ENCODE peak calls at places on chromosomes 6 and 20, in nine cellular contexts. One of them, this sample, is unnamed.

GRCh38 chr20:25057234-25058050 is 497 bp downstream of the ACSS1 start:
- DNase-seq in CD4-positive, alpha-beta T cell: peak; percentile 63
- DNase-seq in osteoblast: peak; percentile 91
- DNase-seq in GM06990: peak; percentile 81
- DNase-seq in MM.1S: peak; percentile 76
- DNase-seq in brain microvascular endothelial cell: no peak
- DNase-seq in prostate gland: peak; percentile 69
- DNase-seq in psoas muscle: peak; percentile 85
- DNase-seq in fibroblast of the aortic adventitia: peak; percentile 24
- DNase-seq in this sample: no peak

GRCh38 chr6:157952751-157953479 is 28.7 kb upstream of the SYNJ2 start:
- DNase-seq in CD4-positive, alpha-beta T cell: no peak
- DNase-seq in osteoblast: no peak
- DNase-seq in GM06990: no peak
- DNase-seq in MM.1S: no peak
- DNase-seq in brain microvascular endothelial cell: no peak
- DNase-seq in prostate gland: no peak
- DNase-seq in psoas muscle: no peak
- DNase-seq in fibroblast of the aortic adventitia: no peak
- DNase-seq in this sample: no peak

GRCh38 chr20:35489717-35490116 is 34.3 kb downstream of the CEP250 start:
- DNase-seq in CD4-positive, alpha-beta T cell: no peak
- DNase-seq in osteoblast: no peak
- DNase-seq in GM06990: no peak
- DNase-seq in MM.1S: no peak
- DNase-seq in brain microvascular endothelial cell: no peak
- DNase-seq in prostate gland: no peak
- DNase-seq in psoas muscle: no peak
- DNase-seq in fibroblast of the aortic adventitia: no peak
- DNase-seq in this sample: no peak

GRCh38 chr6:137363805-137364138 is 130.4 kb downstream of the OLIG3 start:
- DNase-seq in CD4-positive, alpha-beta T cell: no peak
- DNase-seq in osteoblast: no peak
- DNase-seq in GM06990: no peak
- DNase-seq in MM.1S: peak; percentile 64
- DNase-seq in brain microvascular endothelial cell: peak; percentile 11
- DNase-seq in prostate gland: no peak
- DNase-seq in psoas muscle: no peak
- DNase-seq in fibroblast of the aortic adventitia: no peak
- DNase-seq in this sample: no peak

GRCh38 chr20:4195499-4195898 is 180.1 kb upstream of the RNF24 start:
- DNase-seq in CD4-positive, alpha-beta T cell: no peak
- DNase-seq in osteoblast: no peak
- DNase-seq in GM06990: no peak
- DNase-seq in MM.1S: no peak
- DNase-seq in brain microvascular endothelial cell: no peak
- DNase-seq in prostate gland: no peak
- DNase-seq in psoas muscle: no peak
- DNase-seq in fibroblast of the aortic adventitia: peak; percentile 14
- DNase-seq in this sample: no peak

GRCh38 chr20:47305667-47306066 is 50.8 kb downstream of the ZMYND8 start:
- DNase-seq in CD4-positive, alpha-beta T cell: no peak
- DNase-seq in osteoblast: no peak
- DNase-seq in GM06990: no peak
- DNase-seq in MM.1S: no peak
- DNase-seq in brain microvascular endothelial cell: no peak
- DNase-seq in prostate gland: no peak
- DNase-seq in psoas muscle: no peak
- DNase-seq in fibroblast of the aortic adventitia: no peak
- DNase-seq in this sample: no peak

GRCh38 chr6:155171747-155172191 is 92.0 kb upstream of the CLDN20 start:
- DNase-seq in CD4-positive, alpha-beta T cell: no peak
- DNase-seq in osteoblast: no peak
- DNase-seq in GM06990: no peak
- DNase-seq in MM.1S: no peak
- DNase-seq in brain microvascular endothelial cell: peak; percentile 38
- DNase-seq in prostate gland: no peak
- DNase-seq in psoas muscle: no peak
- DNase-seq in fibroblast of the aortic adventitia: peak; percentile 67
- DNase-seq in this sample: no peak

GRCh38 chr6:56995347-56995746 is 40.4 kb downstream of the BEND6 start:
- DNase-seq in CD4-positive, alpha-beta T cell: no peak
- DNase-seq in osteoblast: peak; percentile 34
- DNase-seq in GM06990: no peak
- DNase-seq in MM.1S: peak; percentile 14
- DNase-seq in brain microvascular endothelial cell: no peak
- DNase-seq in prostate gland: no peak
- DNase-seq in psoas muscle: no peak
- DNase-seq in fibroblast of the aortic adventitia: no peak
- DNase-seq in this sample: no peak

GRCh38 chr20:36310215-36310981 is 4.3 kb downstream of the DLGAP4 start:
- DNase-seq in CD4-positive, alpha-beta T cell: no peak
- DNase-seq in osteoblast: peak; percentile 89
- DNase-seq in GM06990: no peak
- DNase-seq in MM.1S: no peak
- DNase-seq in brain microvascular endothelial cell: no peak
- DNase-seq in prostate gland: no peak
- DNase-seq in psoas muscle: peak; percentile 20
- DNase-seq in fibroblast of the aortic adventitia: no peak
- DNase-seq in this sample: no peak

GRCh38 chr6:112214749-112215269 is 39.6 kb downstream of the LAMA4 start:
- DNase-seq in CD4-positive, alpha-beta T cell: no peak
- DNase-seq in osteoblast: no peak
- DNase-seq in GM06990: no peak
- DNase-seq in MM.1S: no peak
- DNase-seq in brain microvascular endothelial cell: no peak
- DNase-seq in prostate gland: no peak
- DNase-seq in psoas muscle: no peak
- DNase-seq in fibroblast of the aortic adventitia: peak; percentile 32
- DNase-seq in this sample: no peak

GRCh38 chr6:30260036-30260504 is 46.9 kb upstream of the TRIM26 start:
- DNase-seq in CD4-positive, alpha-beta T cell: peak; percentile 7
- DNase-seq in osteoblast: peak; percentile 18
- DNase-seq in GM06990: no peak
- DNase-seq in MM.1S: no peak
- DNase-seq in brain microvascular endothelial cell: no peak
- DNase-seq in prostate gland: peak; percentile 5
- DNase-seq in psoas muscle: no peak
- DNase-seq in fibroblast of the aortic adventitia: no peak
- DNase-seq in this sample: no peak

GRCh38 chr20:62586799-62587198 is 55.5 kb upstream of the SLCO4A1 start:
- DNase-seq in CD4-positive, alpha-beta T cell: no peak
- DNase-seq in osteoblast: no peak
- DNase-seq in GM06990: no peak
- DNase-seq in MM.1S: no peak
- DNase-seq in brain microvascular endothelial cell: no peak
- DNase-seq in prostate gland: no peak
- DNase-seq in psoas muscle: no peak
- DNase-seq in fibroblast of the aortic adventitia: no peak
- DNase-seq in this sample: no peak

GRCh38 chr20:46406986-46407670 is 713 bp upstream of the ELMO2 start:
- DNase-seq in CD4-positive, alpha-beta T cell: peak; percentile 72
- DNase-seq in osteoblast: peak; percentile 43
- DNase-seq in GM06990: peak; percentile 71
- DNase-seq in MM.1S: peak; percentile 71
- DNase-seq in brain microvascular endothelial cell: no peak
- DNase-seq in prostate gland: peak; percentile 83
- DNase-seq in psoas muscle: peak; percentile 87
- DNase-seq in fibroblast of the aortic adventitia: no peak
- DNase-seq in this sample: no peak

GRCh38 chr6:13769034-13769654 is 45.2 kb downstream of the MCUR1 start:
- DNase-seq in CD4-positive, alpha-beta T cell: no peak
- DNase-seq in osteoblast: peak; percentile 39
- DNase-seq in GM06990: no peak
- DNase-seq in MM.1S: no peak
- DNase-seq in brain microvascular endothelial cell: no peak
- DNase-seq in prostate gland: no peak
- DNase-seq in psoas muscle: no peak
- DNase-seq in fibroblast of the aortic adventitia: no peak
- DNase-seq in this sample: no peak

GRCh38 chr6:36716476-36717093 is 19.0 kb downstream of the RAB44 start:
- DNase-seq in CD4-positive, alpha-beta T cell: no peak
- DNase-seq in osteoblast: peak; percentile 54
- DNase-seq in GM06990: no peak
- DNase-seq in MM.1S: no peak
- DNase-seq in brain microvascular endothelial cell: no peak
- DNase-seq in prostate gland: no peak
- DNase-seq in psoas muscle: peak; percentile 14
- DNase-seq in fibroblast of the aortic adventitia: no peak
- DNase-seq in this sample: no peak

GRCh38 chr6:149445573-149445972 is 39.2 kb downstream of the ZC3H12D start:
- DNase-seq in CD4-positive, alpha-beta T cell: no peak
- DNase-seq in osteoblast: no peak
- DNase-seq in GM06990: no peak
- DNase-seq in MM.1S: no peak
- DNase-seq in brain microvascular endothelial cell: no peak
- DNase-seq in prostate gland: no peak
- DNase-seq in psoas muscle: peak; percentile 45
- DNase-seq in fibroblast of the aortic adventitia: no peak
- DNase-seq in this sample: no peak

GRCh38 chr6:1298768-1299167 is 13.1 kb upstream of the FOXQ1 start:
- DNase-seq in CD4-positive, alpha-beta T cell: no peak
- DNase-seq in osteoblast: no peak
- DNase-seq in GM06990: no peak
- DNase-seq in MM.1S: no peak
- DNase-seq in brain microvascular endothelial cell: no peak
- DNase-seq in prostate gland: no peak
- DNase-seq in psoas muscle: no peak
- DNase-seq in fibroblast of the aortic adventitia: no peak
- DNase-seq in this sample: no peak

GRCh38 chr20:5039255-5039657 is 37.9 kb upstream of the SLC23A2 start:
- DNase-seq in CD4-positive, alpha-beta T cell: peak; percentile 12
- DNase-seq in osteoblast: no peak
- DNase-seq in GM06990: peak; percentile 16
- DNase-seq in MM.1S: no peak
- DNase-seq in brain microvascular endothelial cell: no peak
- DNase-seq in prostate gland: no peak
- DNase-seq in psoas muscle: no peak
- DNase-seq in fibroblast of the aortic adventitia: no peak
- DNase-seq in this sample: no peak

GRCh38 chr20:50366270-50367103 is 143.7 kb upstream of the PTPN1 start:
- DNase-seq in CD4-positive, alpha-beta T cell: no peak
- DNase-seq in osteoblast: no peak
- DNase-seq in GM06990: no peak
- DNase-seq in MM.1S: peak; percentile 52
- DNase-seq in brain microvascular endothelial cell: peak; percentile 40
- DNase-seq in prostate gland: peak; percentile 70
- DNase-seq in psoas muscle: no peak
- DNase-seq in fibroblast of the aortic adventitia: peak; percentile 67
- DNase-seq in this sample: peak; percentile 42

GRCh38 chr6:75170666-75171065 is 35.2 kb downstream of the COL12A1 start:
- DNase-seq in CD4-positive, alpha-beta T cell: no peak
- DNase-seq in osteoblast: no peak
- DNase-seq in GM06990: no peak
- DNase-seq in MM.1S: no peak
- DNase-seq in brain microvascular endothelial cell: no peak
- DNase-seq in prostate gland: no peak
- DNase-seq in psoas muscle: no peak
- DNase-seq in fibroblast of the aortic adventitia: no peak
- DNase-seq in this sample: no peak
- TF ChIP-seq CTCF in CD4-positive, alpha-beta T cell: no peak
- TF ChIP-seq CTCF in osteoblast: no peak
- TF ChIP-seq CTCF in GM06990: no peak
- TF ChIP-seq CTCF in MM.1S: no peak
- TF ChIP-seq CTCF in brain microvascular endothelial cell: no peak
- TF ChIP-seq CTCF in prostate gland: no peak
- TF ChIP-seq CTCF in psoas muscle: no peak
- TF ChIP-seq CTCF in fibroblast of the aortic adventitia: no peak
- TF ChIP-seq CTCF in this sample: no peak

DNA sequence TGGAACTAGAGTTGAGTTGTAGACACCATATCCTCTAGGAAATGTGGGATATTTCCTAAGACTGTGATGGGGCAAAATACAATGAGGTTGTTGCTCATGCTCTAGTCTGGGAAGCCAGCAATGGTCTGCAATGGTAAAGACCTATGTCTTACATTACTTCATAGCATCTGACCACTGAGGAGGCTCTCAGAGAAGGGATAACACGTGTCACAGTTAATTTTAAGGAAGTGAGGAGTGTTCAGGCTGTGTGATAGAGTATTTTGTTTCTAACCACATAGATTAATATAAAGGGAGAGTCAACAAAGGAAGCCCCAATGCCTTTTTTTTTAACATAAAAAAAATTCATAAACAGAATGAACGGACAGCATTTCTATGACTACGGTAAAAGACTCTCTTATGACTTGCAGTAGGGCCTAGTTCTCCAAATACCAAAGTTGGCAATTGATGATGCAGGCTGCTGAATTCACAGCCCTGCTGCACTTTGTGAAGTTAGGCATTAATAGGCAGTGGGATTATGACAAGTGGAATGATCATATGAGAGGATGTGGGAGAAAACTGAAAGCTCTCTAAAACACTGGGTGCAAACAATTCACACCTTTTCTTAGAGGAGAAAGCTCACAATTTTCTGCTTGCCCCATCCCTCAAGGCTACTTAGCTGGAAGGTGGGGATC is 13.7 kb downstream of the KCNS1 start:
- DNase-seq in CD4-positive, alpha-beta T cell: no peak
- DNase-seq in osteoblast: no peak
- DNase-seq in GM06990: no peak
- DNase-seq in MM.1S: no peak
- DNase-seq in brain microvascular endothelial cell: no peak
- DNase-seq in prostate gland: no peak
- DNase-seq in psoas muscle: no peak
- DNase-seq in fibroblast of the aortic adventitia: no peak
- DNase-seq in this sample: no peak
- TF ChIP-seq CTCF in CD4-positive, alpha-beta T cell: no peak
- TF ChIP-seq CTCF in osteoblast: no peak
- TF ChIP-seq CTCF in GM06990: no peak
- TF ChIP-seq CTCF in MM.1S: no peak
- TF ChIP-seq CTCF in brain microvascular endothelial cell: no peak
- TF ChIP-seq CTCF in prostate gland: no peak
- TF ChIP-seq CTCF in psoas muscle: no peak
- TF ChIP-seq CTCF in fibroblast of the aortic adventitia: no peak
- TF ChIP-seq CTCF in this sample: no peak

DNA sequence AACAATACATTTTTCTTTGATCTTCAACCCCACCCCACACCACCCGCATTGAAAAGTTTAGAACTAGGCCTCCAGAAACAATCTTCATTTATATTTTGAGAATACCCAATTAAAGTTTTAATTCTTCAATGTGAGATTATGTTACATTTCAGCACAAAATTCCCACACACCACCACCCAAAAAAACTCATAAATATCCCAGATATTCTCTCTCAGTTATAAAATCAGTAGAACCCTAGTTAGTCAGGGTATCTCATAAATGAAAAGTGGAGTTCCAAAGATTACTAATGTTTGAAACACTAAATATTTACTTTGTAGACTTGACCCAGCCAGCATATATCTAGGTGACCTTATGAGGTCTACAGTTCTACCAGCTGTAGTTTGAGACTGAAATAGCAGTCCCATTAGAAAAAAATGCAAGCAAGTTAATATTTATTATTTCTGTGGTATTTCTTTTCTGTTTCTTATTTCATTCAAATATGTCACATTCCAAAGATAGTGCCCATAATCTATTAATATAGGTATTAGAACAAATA is 371.0 kb downstream of the TENT5A start:
- DNase-seq in CD4-positive, alpha-beta T cell: no peak
- DNase-seq in osteoblast: no peak
- DNase-seq in GM06990: no peak
- DNase-seq in MM.1S: no peak
- DNase-seq in brain microvascular endothelial cell: no peak
- DNase-seq in prostate gland: no peak
- DNase-seq in psoas muscle: no peak
- DNase-seq in fibroblast of the aortic adventitia: no peak
- DNase-seq in this sample: no peak
- TF ChIP-seq CTCF in CD4-positive, alpha-beta T cell: no peak
- TF ChIP-seq CTCF in osteoblast: no peak
- TF ChIP-seq CTCF in GM06990: no peak
- TF ChIP-seq CTCF in MM.1S: no peak
- TF ChIP-seq CTCF in brain microvascular endothelial cell: no peak
- TF ChIP-seq CTCF in prostate gland: no peak
- TF ChIP-seq CTCF in psoas muscle: no peak
- TF ChIP-seq CTCF in fibroblast of the aortic adventitia: no peak
- TF ChIP-seq CTCF in this sample: no peak

GRCh38 chr20:17794400-17794799 is 94.6 kb downstream of the BANF2 start:
- DNase-seq in CD4-positive, alpha-beta T cell: no peak
- DNase-seq in osteoblast: no peak
- DNase-seq in GM06990: no peak
- DNase-seq in MM.1S: no peak
- DNase-seq in brain microvascular endothelial cell: no peak
- DNase-seq in prostate gland: peak; percentile 21
- DNase-seq in psoas muscle: peak; percentile 51
- DNase-seq in fibroblast of the aortic adventitia: no peak
- DNase-seq in this sample: no peak
- TF ChIP-seq CTCF in CD4-positive, alpha-beta T cell: no peak
- TF ChIP-seq CTCF in osteoblast: no peak
- TF ChIP-seq CTCF in GM06990: no peak
- TF ChIP-seq CTCF in MM.1S: no peak
- TF ChIP-seq CTCF in brain microvascular endothelial cell: no peak
- TF ChIP-seq CTCF in prostate gland: no peak
- TF ChIP-seq CTCF in psoas muscle: no peak
- TF ChIP-seq CTCF in fibroblast of the aortic adventitia: no peak
- TF ChIP-seq CTCF in this sample: no peak

This sample was measured in AG04450.